ENCODE peak calls at places on chromosome 1, in nine cellular contexts. M is fibroblast of villous mesenchyme; D is activated CD8-positive, alpha-beta memory T cell treated with anti-CD3 and anti-CD28 coated beads, Interleukin-2, amount 50 U/mL, for 4 hours; W is AG10803; A is NCI-H1092 treated with DMSO at 0.1 percent for 48 hours; L is nephron progenitor cell; J is endothelial cell; Y is stimulated activated naive B cell treated with anti-CD40 and anti-IgM and Interleukin-4, amounts not matched to agents 10 μg/mL and 1 μg/mL and 100 μg/mL, for 72 hours; O is astrocyte of the cerebellum. Q is an unnamed sample.
A peak's percentile ranks its signal among the peaks of the same experiment; 100 is the strongest.

GRCh38 chr1:156652131-156652991 is 10.4 kb downstream of the BCAN start:
- DNase-seq in O (no peak), M (peak; percentile 43), W (peak; percentile 18), L (peak; percentile 92), Y (no peak), A (no peak), D (no peak), J (peak; percentile 61), Q (no peak)

GRCh38 chr1:178768423-178768822 is 43.4 kb downstream of the RALGPS2 start:
- DNase-seq in W (peak; percentile 31), M (peak; percentile 41), O (no peak), A (peak; percentile 51), D (no peak), Y (no peak), J (no peak), L (no peak), Q (no peak)

GRCh38 chr1:77473690-77474089 is 191.9 kb downstream of the AK5 start:
- DNase-seq in W (peak; percentile 88), J (no peak), Y (no peak), O (peak; percentile 33), L (no peak), D (no peak), A (no peak), M (peak; percentile 65), Q (no peak)

GRCh38 chr1:98421098-98421460 is 240.4 kb upstream of the SNX7 start:
- DNase-seq in O (no peak), J (no peak), L (no peak), Y (no peak), M (peak; percentile 56), W (peak; percentile 6), D (no peak), A (peak; percentile 10), Q (no peak)

GRCh38 chr1:53076721-53077598 is 14.9 kb downstream of the PODN start:
- DNase-seq in M (no peak), O (no peak), J (no peak), W (no peak), D (no peak), A (no peak), Y (no peak), L (no peak), Q (no peak)

GRCh38 chr1:107934573-107934972 is 30.4 kb downstream of the VAV3 start:
- DNase-seq in A (no peak), D (no peak), J (no peak), L (no peak), W (peak; percentile 18), O (no peak), Y (no peak), M (no peak), Q (no peak)

GRCh38 chr1:155064109-155064812 is 721 bp downstream of the EFNA4 start:
- DNase-seq in O (no peak), A (peak; percentile 65), L (peak; percentile 66), M (peak; percentile 17), Y (no peak), J (peak; percentile 61), D (no peak), W (no peak), Q (no peak)

GRCh38 chr1:27331922-27332321 is 9.9 kb upstream of the SYTL1 start:
- DNase-seq in M (no peak), L (no peak), Y (no peak), J (no peak), O (no peak), D (no peak), W (no peak), A (no peak), Q (no peak)

GRCh38 chr1:52032785-52033131 is 852 bp downstream of the KTI12 start:
- DNase-seq in O (no peak), Y (peak; percentile 15), J (peak; percentile 13), W (peak; percentile 69), A (peak; percentile 0), M (peak; percentile 77), L (peak; percentile 39), D (no peak), Q (peak; percentile 55)

GRCh38 chr1:52677407-52677806 is 20.7 kb downstream of the COA7 start:
- DNase-seq in L (no peak), D (no peak), M (peak; percentile 75), J (no peak), O (no peak), W (no peak), A (peak; percentile 2), Y (no peak), Q (no peak)

GRCh38 chr1:35717911-35718476 is 690 bp downstream of the C1orf216 start:
- DNase-seq in Y (no peak), L (peak; percentile 15), O (peak; percentile 41), D (no peak), J (peak; percentile 20), A (no peak), W (peak; percentile 80), M (peak; percentile 70), Q (no peak)

GRCh38 chr1:183129921-183130675 is 56.0 kb upstream of the LAMC2 start:
- DNase-seq in Y (no peak), W (peak; percentile 91), L (no peak), J (no peak), O (no peak), M (no peak), D (no peak), A (no peak), Q (no peak)

GRCh38 chr1:69697343-69697742 is 129.6 kb downstream of the LRRC7 start:
- DNase-seq in L (no peak), J (no peak), Y (no peak), M (no peak), O (no peak), D (no peak), W (no peak), A (no peak), Q (no peak)

GRCh38 chr1:17409391-17409811 is 30.1 kb downstream of the RCC2 start:
- DNase-seq in A (no peak), Y (no peak), J (no peak), D (no peak), L (no peak), O (no peak), M (no peak), W (no peak), Q (no peak)

GRCh38 chr1:44423706-44424546 is 18.9 kb downstream of the RNF220 start:
- DNase-seq in D (no peak), L (no peak), A (no peak), W (peak; percentile 63), Y (no peak), O (peak; percentile 40), J (peak; percentile 16), M (peak; percentile 16), Q (no peak)

GRCh38 chr1:188489336-188490112 is 1660.8 kb downstream of the PLA2G4A start:
- DNase-seq in D (no peak), Y (no peak), O (no peak), M (no peak), A (no peak), W (no peak), J (no peak), L (no peak), Q (no peak)

GRCh38 chr1:210448293-210448892 is 119.7 kb downstream of the HHAT start:
- DNase-seq in L (peak; percentile 13), M (peak; percentile 72), O (peak; percentile 42), D (no peak), J (peak; percentile 47), A (peak; percentile 73), Y (no peak), W (peak; percentile 76), Q (no peak)

GRCh38 chr1:82901118-82901517 is 1097.8 kb downstream of the TTLL7 start:
- DNase-seq in O (no peak), L (no peak), M (no peak), Y (no peak), A (no peak), W (no peak), D (no peak), J (no peak), Q (no peak)

GRCh38 chr1:162972768-162973167 is 96.4 kb upstream of the RGS4 start:
- DNase-seq in Y (no peak), L (no peak), O (no peak), A (no peak), W (no peak), J (no peak), M (no peak), D (no peak), Q (no peak)

GRCh38 chr1:33094486-33094885 is 13.5 kb downstream of the AZIN2 start:
- DNase-seq in M (no peak), W (no peak), D (no peak), L (no peak), Y (no peak), O (no peak), A (no peak), J (no peak), Q (no peak)

Q was measured in glutamatergic neuron.